ENCODE peak calls at places on chromosome 7, in five cellular contexts. One of them, this sample, is unnamed.

GRCh38 chr7:70779321-70779720 is 352.6 kb upstream of the GALNT17 start:
- DNase-seq in mammary epithelial cell: no peak
- DNase-seq in PC-9: no peak
- DNase-seq in GM23338: no peak
- DNase-seq in HCT116: no peak
- DNase-seq in this sample: no peak

GRCh38 chr7:22549051-22549450 is 49.1 kb upstream of the STEAP1B start:
- DNase-seq in mammary epithelial cell: no peak
- DNase-seq in PC-9: no peak
- DNase-seq in GM23338: peak
- DNase-seq in HCT116: no peak
- DNase-seq in this sample: no peak

GRCh38 chr7:17696422-17696821 is 243.9 kb downstream of the SNX13 start:
- DNase-seq in mammary epithelial cell: peak
- DNase-seq in PC-9: peak
- DNase-seq in GM23338: no peak
- DNase-seq in HCT116: no peak
- DNase-seq in this sample: no peak

GRCh38 chr7:127650842-127651555 is 995 bp upstream of the SND1 start:
- DNase-seq in mammary epithelial cell: no peak
- DNase-seq in PC-9: no peak
- DNase-seq in GM23338: peak
- DNase-seq in HCT116: no peak
- DNase-seq in this sample: no peak

GRCh38 chr7:1940402-1940786 is 270.3 kb downstream of the ELFN1 start:
- DNase-seq in mammary epithelial cell: no peak
- DNase-seq in PC-9: no peak
- DNase-seq in GM23338: no peak
- DNase-seq in HCT116: no peak
- DNase-seq in this sample: peak

GRCh38 chr7:158832994-158833393 is 3.7 kb upstream of the ESYT2 start:
- DNase-seq in mammary epithelial cell: no peak
- DNase-seq in PC-9: no peak
- DNase-seq in GM23338: no peak
- DNase-seq in HCT116: no peak
- DNase-seq in this sample: no peak

GRCh38 chr7:44071726-44072363 is 6.5 kb upstream of the PGAM2 start:
- DNase-seq in mammary epithelial cell: no peak
- DNase-seq in PC-9: no peak
- DNase-seq in GM23338: no peak
- DNase-seq in HCT116: no peak
- DNase-seq in this sample: no peak

GRCh38 chr7:120916538-120916937 is 34.0 kb upstream of the ING3 start:
- DNase-seq in mammary epithelial cell: no peak
- DNase-seq in PC-9: no peak
- DNase-seq in GM23338: no peak
- DNase-seq in HCT116: no peak
- DNase-seq in this sample: no peak

GRCh38 chr7:46633200-46633599 is 712.1 kb upstream of the IGFBP3 start:
- DNase-seq in mammary epithelial cell: no peak
- DNase-seq in PC-9: no peak
- DNase-seq in GM23338: no peak
- DNase-seq in HCT116: no peak
- DNase-seq in this sample: no peak

GRCh38 chr7:2700141-2700850 is 12.3 kb downstream of the AMZ1 start:
- DNase-seq in mammary epithelial cell: no peak
- DNase-seq in PC-9: no peak
- DNase-seq in GM23338: no peak
- DNase-seq in HCT116: no peak
- DNase-seq in this sample: no peak

GRCh38 chr7:116443101-116443523 is 56.4 kb upstream of the CAV2 start:
- DNase-seq in mammary epithelial cell: peak
- DNase-seq in PC-9: peak
- DNase-seq in GM23338: no peak
- DNase-seq in HCT116: peak
- DNase-seq in this sample: no peak

GRCh38 chr7:74061840-74062539 is 21.6 kb upstream of the LIMK1 start:
- DNase-seq in mammary epithelial cell: peak
- DNase-seq in PC-9: peak
- DNase-seq in GM23338: no peak
- DNase-seq in HCT116: peak
- DNase-seq in this sample: peak

GRCh38 chr7:28708458-28708951 is 249.6 kb downstream of the TRIL start:
- DNase-seq in mammary epithelial cell: no peak
- DNase-seq in PC-9: no peak
- DNase-seq in GM23338: peak
- DNase-seq in HCT116: no peak
- DNase-seq in this sample: no peak

GRCh38 chr7:152897401-152897800 is 137.8 kb downstream of the ACTR3B start:
- DNase-seq in mammary epithelial cell: no peak
- DNase-seq in PC-9: no peak
- DNase-seq in GM23338: no peak
- DNase-seq in HCT116: no peak
- DNase-seq in this sample: no peak

GRCh38 chr7:6167004-6167551 is 105.3 kb downstream of the CYTH3 start:
- DNase-seq in mammary epithelial cell: no peak
- DNase-seq in PC-9: no peak
- DNase-seq in GM23338: no peak
- DNase-seq in HCT116: no peak
- DNase-seq in this sample: no peak

GRCh38 chr7:155918720-155919399 is 106.6 kb upstream of the SHH start:
- DNase-seq in mammary epithelial cell: peak
- DNase-seq in PC-9: peak
- DNase-seq in GM23338: no peak
- DNase-seq in HCT116: peak
- DNase-seq in this sample: no peak

GRCh38 chr7:148242271-148242801 is 348.2 kb upstream of the C7orf33 start:
- DNase-seq in mammary epithelial cell: peak
- DNase-seq in PC-9: peak
- DNase-seq in GM23338: peak
- DNase-seq in HCT116: peak
- DNase-seq in this sample: peak

GRCh38 chr7:104793066-104793465 is 220.9 kb upstream of the KMT2E start:
- DNase-seq in mammary epithelial cell: peak
- DNase-seq in PC-9: no peak
- DNase-seq in GM23338: no peak
- DNase-seq in HCT116: no peak
- DNase-seq in this sample: no peak

GRCh38 chr7:89002942-89003618 is 207.5 kb upstream of the TEX47 start:
- DNase-seq in mammary epithelial cell: no peak
- DNase-seq in PC-9: no peak
- DNase-seq in GM23338: no peak
- DNase-seq in HCT116: no peak
- DNase-seq in this sample: no peak

GRCh38 chr7:122412441-122412840 is 107.9 kb upstream of the FEZF1 start:
- DNase-seq in mammary epithelial cell: no peak
- DNase-seq in PC-9: no peak
- DNase-seq in GM23338: no peak
- DNase-seq in HCT116: no peak
- DNase-seq in this sample: no peak

GRCh38 chr7:125316451-125316850 is 386.8 kb upstream of the POT1 start:
- DNase-seq in mammary epithelial cell: peak
- DNase-seq in PC-9: peak
- DNase-seq in GM23338: peak
- DNase-seq in HCT116: peak
- DNase-seq in this sample: no peak
- TF ChIP-seq CTCF in mammary epithelial cell: peak
- TF ChIP-seq CTCF in PC-9: peak
- TF ChIP-seq CTCF in GM23338: peak
- TF ChIP-seq CTCF in HCT116: peak
- TF ChIP-seq CTCF in this sample: no peak

GRCh38 chr7:15839415-15840100 is 153.1 kb upstream of the MEOX2 start:
- DNase-seq in mammary epithelial cell: no peak
- DNase-seq in PC-9: peak
- DNase-seq in GM23338: peak
- DNase-seq in HCT116: no peak
- DNase-seq in this sample: no peak

GRCh38 chr7:15836041-15836440 is 149.6 kb upstream of the MEOX2 start:
- DNase-seq in mammary epithelial cell: no peak
- DNase-seq in PC-9: no peak
- DNase-seq in GM23338: no peak
- DNase-seq in HCT116: no peak
- DNase-seq in this sample: no peak

GRCh38 chr7:15832996-15833395 is 146.5 kb upstream of the MEOX2 start:
- DNase-seq in mammary epithelial cell: no peak
- DNase-seq in PC-9: peak
- DNase-seq in GM23338: no peak
- DNase-seq in HCT116: no peak
- DNase-seq in this sample: no peak

GRCh38 chr7:15837627-15838026 is 151.1 kb upstream of the MEOX2 start:
- DNase-seq in mammary epithelial cell: no peak
- DNase-seq in PC-9: no peak
- DNase-seq in GM23338: no peak
- DNase-seq in HCT116: no peak
- DNase-seq in this sample: no peak
- TF ChIP-seq EZH2 in mammary epithelial cell: no peak
- TF ChIP-seq EZH2 in PC-9: no peak
- TF ChIP-seq EZH2 in GM23338: no peak
- TF ChIP-seq EZH2 in HCT116: no peak
- TF ChIP-seq EZH2 in this sample: no peak

GRCh38 chr7:24341677-24342076 is 57.7 kb downstream of the NPY start:
- DNase-seq in mammary epithelial cell: no peak
- DNase-seq in PC-9: no peak
- DNase-seq in GM23338: peak
- DNase-seq in HCT116: no peak
- DNase-seq in this sample: no peak

GRCh38 chr7:24349339-24349738 is 65.3 kb downstream of the NPY start:
- DNase-seq in mammary epithelial cell: no peak
- DNase-seq in PC-9: no peak
- DNase-seq in GM23338: no peak
- DNase-seq in HCT116: no peak
- DNase-seq in this sample: no peak

GRCh38 chr7:24343614-24344013 is 59.6 kb downstream of the NPY start:
- DNase-seq in mammary epithelial cell: no peak
- DNase-seq in PC-9: no peak
- DNase-seq in GM23338: no peak
- DNase-seq in HCT116: no peak
- DNase-seq in this sample: no peak

GRCh38 chr7:24346716-24347115 is 62.7 kb downstream of the NPY start:
- DNase-seq in mammary epithelial cell: peak
- DNase-seq in PC-9: no peak
- DNase-seq in GM23338: no peak
- DNase-seq in HCT116: no peak
- DNase-seq in this sample: no peak

DNA sequence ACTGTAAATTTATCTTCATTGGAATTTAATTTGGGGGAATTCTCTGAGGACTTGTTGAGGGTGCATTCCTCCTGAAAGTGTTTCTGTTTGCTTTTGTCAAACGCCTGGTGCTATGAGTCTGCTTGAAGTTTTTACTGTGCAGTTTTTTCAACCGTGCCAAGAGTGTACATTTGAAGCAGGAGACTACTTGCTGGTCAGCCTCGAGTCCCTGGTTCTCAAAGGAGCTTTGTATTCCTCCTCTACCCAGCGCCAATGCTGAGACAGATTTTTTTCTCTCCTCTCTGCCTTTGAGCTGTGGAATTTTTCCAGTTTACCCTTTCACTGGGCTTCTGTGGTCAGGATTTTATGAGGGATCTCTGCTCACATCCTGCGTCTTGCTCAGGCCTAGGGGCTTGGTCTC is 62.1 kb downstream of the NPY start:
- DNase-seq in mammary epithelial cell: peak
- DNase-seq in PC-9: no peak
- DNase-seq in GM23338: no peak
- DNase-seq in HCT116: no peak
- DNase-seq in this sample: no peak
- H2AFZ ChIP-seq in mammary epithelial cell: peak
- H2AFZ ChIP-seq in PC-9: no peak
- H2AFZ ChIP-seq in GM23338: peak
- H2AFZ ChIP-seq in HCT116: no peak
- H2AFZ ChIP-seq in this sample: no peak

DNA sequence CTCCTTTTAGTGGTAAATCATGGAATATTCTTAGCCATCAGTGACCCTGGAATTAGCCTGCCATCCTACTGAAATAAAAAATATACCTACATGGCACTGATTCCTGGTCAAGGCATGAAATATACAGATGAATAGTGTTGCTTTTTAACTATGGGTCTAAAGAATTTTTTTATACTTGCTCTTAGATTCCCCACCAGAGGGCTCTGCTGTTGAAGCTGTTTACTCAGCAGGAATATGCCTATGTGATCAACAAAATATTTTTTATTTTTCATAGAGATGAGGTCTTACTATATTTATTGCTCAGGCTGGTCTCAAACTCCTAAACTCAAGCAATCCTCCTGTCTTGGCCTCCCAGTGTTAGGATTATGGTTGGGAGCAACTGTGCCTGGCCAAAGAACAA is 13.5 kb downstream of the ZC3HC1 start:
- DNase-seq in mammary epithelial cell: no peak
- DNase-seq in PC-9: no peak
- DNase-seq in GM23338: no peak
- DNase-seq in HCT116: no peak
- DNase-seq in this sample: no peak
- TF ChIP-seq CTCF in mammary epithelial cell: peak
- TF ChIP-seq CTCF in PC-9: peak
- TF ChIP-seq CTCF in GM23338: no peak
- TF ChIP-seq CTCF in HCT116: peak
- TF ChIP-seq CTCF in this sample: peak

GRCh38 chr7:157694389-157694665 is 357.5 kb downstream of the DNAJB6 start:
- DNase-seq in mammary epithelial cell: no peak
- DNase-seq in PC-9: no peak
- DNase-seq in GM23338: no peak
- DNase-seq in HCT116: no peak
- DNase-seq in this sample: no peak
- TF ChIP-seq EZH2 in mammary epithelial cell: no peak
- TF ChIP-seq EZH2 in PC-9: no peak
- TF ChIP-seq EZH2 in GM23338: no peak
- TF ChIP-seq EZH2 in HCT116: no peak
- TF ChIP-seq EZH2 in this sample: no peak

DNA sequence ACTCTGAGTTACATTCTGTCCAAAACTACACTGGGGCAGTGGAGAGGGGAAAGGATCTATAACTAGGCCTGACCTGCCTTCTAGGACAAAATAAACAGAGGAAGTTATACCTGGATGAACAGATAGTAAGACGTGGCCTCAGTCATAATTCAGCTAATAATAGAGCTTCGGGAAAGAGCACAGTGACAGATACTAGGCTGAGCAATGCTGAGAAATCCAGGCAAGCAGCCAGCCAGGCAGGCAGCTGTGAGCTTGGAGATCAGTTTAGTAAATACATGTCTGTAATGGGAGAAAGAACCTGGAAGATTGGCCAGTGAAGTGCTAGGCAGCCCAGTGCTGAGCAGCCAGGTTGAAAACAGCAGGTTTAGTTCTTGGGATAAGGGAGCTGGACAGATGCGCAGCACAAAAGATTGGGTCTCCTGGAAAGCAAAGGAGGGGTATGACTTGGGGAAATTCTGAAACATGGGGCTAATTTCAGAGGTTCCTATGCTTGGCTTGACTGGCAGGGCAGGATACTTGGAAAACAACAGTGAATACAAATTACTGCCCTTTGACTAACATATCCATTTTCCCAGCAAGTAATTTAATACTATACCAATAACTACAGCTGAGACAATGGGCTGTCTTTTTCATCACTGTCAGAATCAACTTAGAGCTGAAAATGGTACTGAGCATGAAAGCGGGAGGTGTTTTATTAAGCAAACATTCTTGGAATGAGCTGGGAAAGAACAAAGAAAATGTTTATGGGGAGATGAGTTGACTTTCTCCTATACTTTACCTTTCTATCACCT is 140.8 kb downstream of the DGKB start:
- DNase-seq in mammary epithelial cell: peak
- DNase-seq in PC-9: no peak
- DNase-seq in GM23338: no peak
- DNase-seq in HCT116: no peak
- DNase-seq in this sample: no peak
- H2AFZ ChIP-seq in mammary epithelial cell: no peak
- H2AFZ ChIP-seq in PC-9: no peak
- H2AFZ ChIP-seq in GM23338: peak
- H2AFZ ChIP-seq in HCT116: no peak
- H2AFZ ChIP-seq in this sample: no peak

GRCh38 chr7:142405122-142405765 is 147.4 kb upstream of the PRSS58 start:
- DNase-seq in mammary epithelial cell: no peak
- DNase-seq in PC-9: no peak
- DNase-seq in GM23338: no peak
- DNase-seq in HCT116: no peak
- DNase-seq in this sample: no peak
- TF ChIP-seq CTCF in mammary epithelial cell: no peak
- TF ChIP-seq CTCF in PC-9: no peak
- TF ChIP-seq CTCF in GM23338: peak
- TF ChIP-seq CTCF in HCT116: no peak
- TF ChIP-seq CTCF in this sample: no peak